ENCODE peak calls at places on chromosome 7, in six cellular contexts. One of them, this sample, is unnamed.

GRCh38 chr7:113383638-113384037 is 265.3 kb upstream of the SMIM30 start:
- DNase-seq in HCT116: no peak
- DNase-seq in GM12878: no peak
- DNase-seq in K562: no peak
- DNase-seq in HepG2: no peak
- DNase-seq in H1: no peak
- DNase-seq in this sample: no peak

GRCh38 chr7:45662018-45662417 is 87.8 kb downstream of the ADCY1 start:
- DNase-seq in HCT116: no peak
- DNase-seq in GM12878: no peak
- DNase-seq in K562: no peak
- DNase-seq in HepG2: no peak
- DNase-seq in H1: peak
- DNase-seq in this sample: no peak

GRCh38 chr7:110863258-110863657 is 227.7 kb upstream of the LRRN3 start:
- DNase-seq in HCT116: no peak
- DNase-seq in GM12878: no peak
- DNase-seq in K562: no peak
- DNase-seq in HepG2: no peak
- DNase-seq in H1: no peak
- DNase-seq in this sample: no peak

GRCh38 chr7:82755705-82756551 is 312.4 kb upstream of the CACNA2D1 start:
- DNase-seq in HCT116: no peak
- DNase-seq in GM12878: no peak
- DNase-seq in K562: no peak
- DNase-seq in HepG2: no peak
- DNase-seq in H1: no peak
- DNase-seq in this sample: no peak

GRCh38 chr7:32941996-32942782 is 15.1 kb upstream of the FKBP9 start:
- DNase-seq in HCT116: no peak
- DNase-seq in GM12878: no peak
- DNase-seq in K562: peak
- DNase-seq in HepG2: peak
- DNase-seq in H1: no peak
- DNase-seq in this sample: no peak

GRCh38 chr7:114959931-114960330 is 38.0 kb downstream of the MDFIC start:
- DNase-seq in HCT116: no peak
- DNase-seq in GM12878: peak
- DNase-seq in K562: no peak
- DNase-seq in HepG2: no peak
- DNase-seq in H1: no peak
- DNase-seq in this sample: no peak

GRCh38 chr7:80584778-80585177 is 53.7 kb upstream of the CD36 start:
- DNase-seq in HCT116: no peak
- DNase-seq in GM12878: no peak
- DNase-seq in K562: no peak
- DNase-seq in HepG2: peak
- DNase-seq in H1: no peak
- DNase-seq in this sample: no peak

GRCh38 chr7:74233655-74234280 is 20.4 kb downstream of the RFC2 start:
- DNase-seq in HCT116: no peak
- DNase-seq in GM12878: no peak
- DNase-seq in K562: no peak
- DNase-seq in HepG2: no peak
- DNase-seq in H1: no peak
- DNase-seq in this sample: no peak

GRCh38 chr7:120553497-120553896 is 280.5 kb downstream of the KCND2 start:
- DNase-seq in HCT116: no peak
- DNase-seq in GM12878: no peak
- DNase-seq in K562: no peak
- DNase-seq in HepG2: no peak
- DNase-seq in H1: no peak
- DNase-seq in this sample: no peak

GRCh38 chr7:151871904-151872303 is 5.0 kb downstream of the PRKAG2 start:
- DNase-seq in HCT116: no peak
- DNase-seq in GM12878: no peak
- DNase-seq in K562: no peak
- DNase-seq in HepG2: no peak
- DNase-seq in H1: no peak
- DNase-seq in this sample: no peak

GRCh38 chr7:137687556-137688280 is 159.1 kb downstream of the DGKI start:
- DNase-seq in HCT116: no peak
- DNase-seq in GM12878: no peak
- DNase-seq in K562: no peak
- DNase-seq in HepG2: no peak
- DNase-seq in H1: no peak
- DNase-seq in this sample: no peak

GRCh38 chr7:20681258-20681882 is 65.9 kb downstream of the ABCB5 start:
- DNase-seq in HCT116: no peak
- DNase-seq in GM12878: no peak
- DNase-seq in K562: no peak
- DNase-seq in HepG2: peak
- DNase-seq in H1: no peak
- DNase-seq in this sample: no peak

GRCh38 chr7:92135100-92135429 is 788 bp upstream of the CYP51A1 start:
- DNase-seq in HCT116: no peak
- DNase-seq in GM12878: no peak
- DNase-seq in K562: peak
- DNase-seq in HepG2: peak
- DNase-seq in H1: no peak
- DNase-seq in this sample: peak

GRCh38 chr7:101553018-101553770 is 75.9 kb downstream of the MYL10 start:
- DNase-seq in HCT116: no peak
- DNase-seq in GM12878: no peak
- DNase-seq in K562: no peak
- DNase-seq in HepG2: no peak
- DNase-seq in H1: no peak
- DNase-seq in this sample: no peak

GRCh38 chr7:105975770-105976428 is 12.8 kb downstream of the CDHR3 start:
- DNase-seq in HCT116: no peak
- DNase-seq in GM12878: no peak
- DNase-seq in K562: no peak
- DNase-seq in HepG2: no peak
- DNase-seq in H1: no peak
- DNase-seq in this sample: no peak

GRCh38 chr7:92698237-92698841 is 108.1 kb upstream of the FAM133B start:
- DNase-seq in HCT116: peak
- DNase-seq in GM12878: no peak
- DNase-seq in K562: no peak
- DNase-seq in HepG2: peak
- DNase-seq in H1: no peak
- DNase-seq in this sample: no peak

GRCh38 chr7:124263232-124263827 is 230.5 kb upstream of the TMEM229A start:
- DNase-seq in HCT116: peak
- DNase-seq in GM12878: peak
- DNase-seq in K562: no peak
- DNase-seq in HepG2: no peak
- DNase-seq in H1: no peak
- DNase-seq in this sample: no peak

GRCh38 chr7:156892086-156892800 is 740 bp downstream of the LMBR1 start:
- DNase-seq in HCT116: no peak
- DNase-seq in GM12878: no peak
- DNase-seq in K562: peak
- DNase-seq in HepG2: peak
- DNase-seq in H1: peak
- DNase-seq in this sample: peak

GRCh38 chr7:144818516-144818915 is 17.3 kb downstream of the TPK1 start:
- DNase-seq in HCT116: no peak
- DNase-seq in GM12878: no peak
- DNase-seq in K562: no peak
- DNase-seq in HepG2: no peak
- DNase-seq in H1: no peak
- DNase-seq in this sample: no peak

GRCh38 chr7:29623976-29624375 is 60.3 kb downstream of the PRR15 start:
- DNase-seq in HCT116: no peak
- DNase-seq in GM12878: no peak
- DNase-seq in K562: no peak
- DNase-seq in HepG2: no peak
- DNase-seq in H1: no peak
- DNase-seq in this sample: no peak

GRCh38 chr7:156993021-156993924 is 17.2 kb downstream of the MNX1 start:
- DNase-seq in HCT116: no peak
- DNase-seq in GM12878: no peak
- DNase-seq in K562: no peak
- DNase-seq in HepG2: no peak
- DNase-seq in H1: peak
- DNase-seq in this sample: no peak

GRCh38 chr7:117780832-117781231 is 92.4 kb downstream of the CTTNBP2 start:
- DNase-seq in HCT116: no peak
- DNase-seq in GM12878: peak
- DNase-seq in K562: no peak
- DNase-seq in HepG2: no peak
- DNase-seq in H1: no peak
- DNase-seq in this sample: no peak

GRCh38 chr7:137923380-137923779 is 76.6 kb upstream of the DGKI start:
- DNase-seq in HCT116: no peak
- DNase-seq in GM12878: no peak
- DNase-seq in K562: no peak
- DNase-seq in HepG2: no peak
- DNase-seq in H1: no peak
- DNase-seq in this sample: no peak

GRCh38 chr7:119413314-119413805 is 859.6 kb upstream of the KCND2 start:
- DNase-seq in HCT116: no peak
- DNase-seq in GM12878: no peak
- DNase-seq in K562: no peak
- DNase-seq in HepG2: no peak
- DNase-seq in H1: no peak
- DNase-seq in this sample: no peak

GRCh38 chr7:2959828-2960599 is 83.7 kb downstream of the CARD11 start:
- DNase-seq in HCT116: no peak
- DNase-seq in GM12878: no peak
- DNase-seq in K562: no peak
- DNase-seq in HepG2: no peak
- DNase-seq in H1: no peak
- DNase-seq in this sample: no peak

GRCh38 chr7:27245124-27245797 is 2.7 kb downstream of the EVX1 start:
- DNase-seq in HCT116: no peak
- DNase-seq in GM12878: no peak
- DNase-seq in K562: no peak
- DNase-seq in HepG2: no peak
- DNase-seq in H1: peak
- DNase-seq in this sample: no peak

GRCh38 chr7:27242580-27243339 is at the start of gene EVX1:
- DNase-seq in HCT116: no peak
- DNase-seq in GM12878: no peak
- DNase-seq in K562: no peak
- DNase-seq in HepG2: no peak
- DNase-seq in H1: peak
- DNase-seq in this sample: no peak

GRCh38 chr7:27245798-27246691 is 3.4 kb downstream of the EVX1 start:
- DNase-seq in HCT116: no peak
- DNase-seq in GM12878: no peak
- DNase-seq in K562: no peak
- DNase-seq in HepG2: no peak
- DNase-seq in H1: peak
- DNase-seq in this sample: no peak

GRCh38 chr7:27243340-27244163 is 950 bp downstream of the EVX1 start:
- DNase-seq in HCT116: no peak
- DNase-seq in GM12878: no peak
- DNase-seq in K562: no peak
- DNase-seq in HepG2: no peak
- DNase-seq in H1: peak
- DNase-seq in this sample: no peak

GRCh38 chr7:27244488-27245123 is 2.0 kb downstream of the EVX1 start:
- DNase-seq in HCT116: no peak
- DNase-seq in GM12878: no peak
- DNase-seq in K562: no peak
- DNase-seq in HepG2: no peak
- DNase-seq in H1: peak
- DNase-seq in this sample: no peak
- TF ChIP-seq ZNF274 in HCT116: no peak
- TF ChIP-seq ZNF274 in GM12878: no peak
- TF ChIP-seq ZNF274 in K562: no peak
- TF ChIP-seq ZNF274 in HepG2: no peak
- TF ChIP-seq ZNF274 in H1: no peak
- TF ChIP-seq ZNF274 in this sample: no peak

GRCh38 chr7:128827248-128827958 is 2.8 kb upstream of the FLNC start:
- DNase-seq in HCT116: peak
- DNase-seq in GM12878: no peak
- DNase-seq in K562: peak
- DNase-seq in HepG2: no peak
- DNase-seq in H1: no peak
- DNase-seq in this sample: no peak
- TF ChIP-seq ZNF274 in HCT116: no peak
- TF ChIP-seq ZNF274 in GM12878: no peak
- TF ChIP-seq ZNF274 in K562: no peak
- TF ChIP-seq ZNF274 in HepG2: no peak
- TF ChIP-seq ZNF274 in H1: no peak
- TF ChIP-seq ZNF274 in this sample: no peak

GRCh38 chr7:100472121-100472851 is 6.7 kb downstream of the TSC22D4 start:
- DNase-seq in HCT116: no peak
- DNase-seq in GM12878: no peak
- DNase-seq in K562: peak
- DNase-seq in HepG2: no peak
- DNase-seq in H1: no peak
- DNase-seq in this sample: no peak
- TF ChIP-seq ZNF274 in HCT116: no peak
- TF ChIP-seq ZNF274 in GM12878: no peak
- TF ChIP-seq ZNF274 in K562: no peak
- TF ChIP-seq ZNF274 in HepG2: no peak
- TF ChIP-seq ZNF274 in H1: no peak
- TF ChIP-seq ZNF274 in this sample: no peak

GRCh38 chr7:25391295-25391861 is 163.1 kb upstream of the NPVF start:
- DNase-seq in HCT116: peak
- DNase-seq in GM12878: no peak
- DNase-seq in K562: peak
- DNase-seq in HepG2: peak
- DNase-seq in H1: no peak
- DNase-seq in this sample: no peak
- TF ChIP-seq ZNF274 in HCT116: no peak
- TF ChIP-seq ZNF274 in GM12878: no peak
- TF ChIP-seq ZNF274 in K562: no peak
- TF ChIP-seq ZNF274 in HepG2: no peak
- TF ChIP-seq ZNF274 in H1: no peak
- TF ChIP-seq ZNF274 in this sample: no peak

DNA sequence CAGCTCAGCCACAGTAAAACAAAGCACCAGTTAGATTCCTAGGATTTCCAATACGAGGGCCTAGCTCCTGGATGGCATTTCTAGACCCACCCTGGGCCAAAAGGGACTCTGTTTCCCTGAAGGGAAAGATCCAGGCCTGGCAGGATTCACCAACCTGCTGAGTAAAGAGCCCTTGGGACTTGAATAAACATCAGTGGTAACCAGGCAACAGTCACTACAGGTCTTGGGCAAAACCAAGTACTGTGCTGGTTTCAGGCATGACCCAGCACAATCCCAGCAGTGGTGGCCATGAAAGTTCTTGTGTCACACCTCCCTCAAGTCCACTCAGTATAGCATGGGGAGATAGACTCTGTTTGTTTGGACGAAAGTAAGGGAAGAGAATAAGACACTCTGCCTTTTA is 31.0 kb upstream of the STARD3NL start:
- DNase-seq in HCT116: no peak
- DNase-seq in GM12878: no peak
- DNase-seq in K562: no peak
- DNase-seq in HepG2: peak
- DNase-seq in H1: no peak
- DNase-seq in this sample: no peak
- TF ChIP-seq ZNF274 in HCT116: no peak
- TF ChIP-seq ZNF274 in GM12878: no peak
- TF ChIP-seq ZNF274 in K562: no peak
- TF ChIP-seq ZNF274 in HepG2: no peak
- TF ChIP-seq ZNF274 in H1: no peak
- TF ChIP-seq ZNF274 in this sample: no peak

GRCh38 chr7:104341545-104341944 is 13.1 kb downstream of the LHFPL3 start:
- DNase-seq in HCT116: no peak
- DNase-seq in GM12878: no peak
- DNase-seq in K562: peak
- DNase-seq in HepG2: peak
- DNase-seq in H1: peak
- DNase-seq in this sample: peak
- TF ChIP-seq ZNF274 in HCT116: no peak
- TF ChIP-seq ZNF274 in GM12878: no peak
- TF ChIP-seq ZNF274 in K562: no peak
- TF ChIP-seq ZNF274 in HepG2: no peak
- TF ChIP-seq ZNF274 in H1: no peak
- TF ChIP-seq ZNF274 in this sample: no peak

This sample was measured in NT2/D1.